ENCODE peak calls at places on chromosomes 12 and 14, in four cellular contexts. E is mesothelial cell of epicardium, A is Peyer's patch, D is IMR-90. G is an unnamed sample.

GRCh38 chr12:1695836-1696670 is 5.2 kb downstream of the ADIPOR2 start:
- DNase-seq in E (no peak), A (no peak), D (no peak), G (no peak)

GRCh38 chr14:38404100-38404541 is 148.2 kb upstream of the CLEC14A start:
- DNase-seq in E (no peak), A (no peak), D (peak; percentile 90), G (peak; percentile 81)

GRCh38 chr14:54207075-54207474 is 189.7 kb upstream of the CDKN3 start:
- DNase-seq in A (no peak), E (no peak), D (peak; percentile 42), G (no peak)

GRCh38 chr12:87779858-87780498 is 249.2 kb downstream of the C12orf50 start:
- DNase-seq in D (no peak), E (no peak), A (no peak), G (no peak)

GRCh38 chr12:59268295-59268809 is 327.5 kb upstream of the SLC16A7 start:
- DNase-seq in E (no peak), D (no peak), A (no peak), G (no peak)

GRCh38 chr12:9668141-9669018 is 1.1 kb upstream of the CLEC2D start:
- DNase-seq in E (no peak), A (no peak), D (peak; percentile 33), G (peak; percentile 56)

GRCh38 chr14:68032154-68032553 is 212.6 kb downstream of the RAD51B start:
- DNase-seq in D (no peak), A (no peak), E (no peak), G (no peak)

GRCh38 chr12:49049566-49050224 is 10.9 kb downstream of the KMT2D start:
- DNase-seq in A (no peak), D (peak; percentile 76), E (no peak), G (peak; percentile 68)

GRCh38 chr14:57008534-57008933 is 198.3 kb upstream of the OTX2 start:
- DNase-seq in D (no peak), E (no peak), A (no peak), G (no peak)

GRCh38 chr14:51369814-51370213 is 129.8 kb downstream of the TMX1 start:
- DNase-seq in A (no peak), D (no peak), E (no peak), G (no peak)
- TF ChIP-seq CTCF in A (peak; percentile 12), D (no peak), E (no peak), G (no peak)

DNA sequence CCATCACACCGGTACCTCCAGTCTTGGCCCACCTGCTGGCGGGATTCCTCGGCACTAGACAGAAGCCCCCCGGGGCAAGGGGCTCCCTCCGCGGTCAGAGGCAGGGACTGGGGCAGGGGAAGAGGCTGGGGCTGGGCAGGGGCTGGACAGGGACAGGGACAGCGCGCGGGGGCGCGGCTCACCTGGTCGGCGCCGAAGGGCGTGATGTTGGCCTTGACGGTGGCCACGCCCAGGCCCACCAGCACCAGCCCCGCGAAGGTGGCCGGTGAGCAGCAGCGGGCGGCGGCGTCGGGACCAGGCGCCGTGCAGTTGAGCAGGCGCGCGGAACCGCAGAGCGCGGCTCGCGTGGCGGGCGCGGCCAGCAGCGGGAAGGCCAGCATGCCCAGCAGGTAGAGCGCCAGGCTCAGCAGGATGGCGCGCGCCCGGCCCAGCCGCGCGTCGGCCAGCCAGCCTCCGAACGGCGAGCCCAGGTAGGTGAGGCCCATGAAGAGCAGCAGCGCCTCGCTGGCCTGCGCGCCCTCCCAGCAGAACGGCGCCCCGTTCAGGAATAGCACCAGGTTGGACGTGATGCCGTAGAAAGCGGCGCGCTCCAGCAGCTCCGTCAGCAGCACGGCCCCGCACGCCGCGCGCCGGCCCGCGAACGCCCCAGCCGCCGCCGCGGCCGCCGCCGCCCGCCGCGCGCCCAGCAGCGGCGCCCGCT is 392 bp downstream of the SLC15A4 start:
- DNase-seq in A (peak; percentile 59), E (peak; percentile 30), D (no peak), G (no peak)
- TF ChIP-seq CTCF in A (no peak), E (no peak), D (no peak), G (no peak)

DNA sequence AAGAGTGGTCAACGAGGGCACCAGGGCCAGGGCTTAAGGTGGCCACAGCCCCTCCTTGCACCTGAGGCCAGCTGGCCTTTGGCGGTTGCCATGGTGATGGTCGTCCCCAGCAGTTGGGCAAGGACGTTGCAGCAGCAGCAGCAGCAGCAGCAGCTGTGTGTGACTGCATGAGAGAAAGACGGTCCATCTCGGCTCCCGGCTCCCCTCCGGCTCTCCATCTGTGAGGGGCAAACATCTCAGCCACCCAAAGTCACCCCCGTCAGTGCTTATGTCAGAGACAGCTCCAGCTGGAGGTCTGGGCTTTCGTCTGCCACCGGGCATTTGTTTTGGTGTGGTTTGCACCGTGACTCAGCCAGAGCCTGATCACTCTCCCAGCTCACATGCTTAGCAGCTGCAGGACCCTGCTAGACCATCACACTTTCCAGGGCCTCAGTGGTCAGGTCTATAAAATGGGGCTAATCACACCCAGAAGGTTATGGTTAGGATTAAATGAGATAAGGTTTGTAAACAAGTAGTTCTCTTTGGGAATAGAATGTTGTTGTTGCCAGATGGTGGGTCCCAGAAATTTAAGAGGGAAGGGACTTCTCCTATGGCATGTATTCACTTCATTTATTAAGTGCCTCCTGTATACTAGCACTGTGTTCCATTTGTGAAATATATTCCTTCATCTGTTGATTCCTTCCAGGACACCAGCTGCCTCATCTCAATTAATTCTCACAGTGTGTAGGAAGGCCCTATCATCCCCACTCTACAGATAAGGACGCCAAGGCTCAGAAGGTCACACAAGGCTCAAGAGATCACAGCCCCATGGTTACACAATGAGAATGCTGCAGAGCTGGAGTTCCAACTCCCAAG is 212.6 kb upstream of the LHX5 start:
- DNase-seq in D (peak; percentile 33), E (no peak), A (no peak), G (no peak)
- TF ChIP-seq CTCF in D (no peak), E (no peak), A (no peak), G (no peak)

GRCh38 chr14:105480165-105480564 is 5.5 kb downstream of the CRIP2 start:
- DNase-seq in D (no peak), A (no peak), E (no peak), G (no peak)

GRCh38 chr14:105483300-105484068 is 3.2 kb upstream of the CRIP1 start:
- DNase-seq in D (no peak), E (no peak), A (no peak), G (no peak)

GRCh38 chr14:105480807-105481801 is 5.6 kb upstream of the CRIP1 start:
- DNase-seq in E (peak; percentile 80), A (peak; percentile 95), D (peak; percentile 81), G (peak; percentile 91)

GRCh38 chr14:105482486-105483110 is 4.1 kb upstream of the CRIP1 start:
- DNase-seq in D (no peak), A (no peak), E (no peak), G (no peak)

DNA sequence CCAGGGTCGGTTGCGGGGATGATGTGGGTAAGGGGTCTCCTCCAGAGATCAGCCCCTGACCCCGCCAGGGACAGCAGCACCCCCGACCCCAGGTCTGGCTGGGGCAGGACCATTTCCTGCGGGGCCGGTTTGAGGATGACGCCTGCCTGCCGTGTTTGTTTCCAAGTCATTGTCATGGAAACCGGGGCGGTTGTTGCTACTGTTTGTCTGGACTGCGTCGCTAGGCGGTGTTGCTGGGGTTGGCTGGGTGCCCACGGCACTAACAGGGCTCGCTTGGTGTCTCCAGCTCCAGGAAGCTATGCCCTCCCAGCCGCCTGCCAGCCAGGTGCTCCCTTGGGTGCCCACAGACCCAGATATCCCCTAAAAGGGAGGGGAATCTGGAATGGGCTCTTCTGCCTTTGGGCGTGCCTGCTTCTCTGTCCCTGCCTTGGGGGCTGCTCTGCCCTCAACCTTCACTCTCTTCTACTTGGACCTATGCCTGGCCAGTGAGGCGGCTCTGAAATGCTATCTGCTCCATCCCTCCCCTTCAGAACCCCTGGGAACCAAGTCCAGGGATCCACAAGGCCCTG is 4.7 kb upstream of the CRIP1 start:
- DNase-seq in A (peak; percentile 98), D (peak; percentile 95), E (peak; percentile 87), G (peak; percentile 99)
- TF ChIP-seq CTCF in A (no peak), D (peak; percentile 17), E (no peak), G (peak; percentile 4)

GRCh38 chr12:108850854-108851573 is 6.4 kb downstream of the SSH1 start:
- DNase-seq in A (peak; percentile 56), E (no peak), D (peak; percentile 91), G (peak; percentile 86)
- TF ChIP-seq CTCF in A (no peak), E (no peak), D (peak; percentile 40), G (peak; percentile 14)

GRCh38 chr14:102015045-102015685 is 50.8 kb downstream of the DYNC1H1 start:
- DNase-seq in A (no peak), E (no peak), D (peak; percentile 30), G (no peak)
- TF ChIP-seq CTCF in A (no peak), E (no peak), D (no peak), G (no peak)

DNA sequence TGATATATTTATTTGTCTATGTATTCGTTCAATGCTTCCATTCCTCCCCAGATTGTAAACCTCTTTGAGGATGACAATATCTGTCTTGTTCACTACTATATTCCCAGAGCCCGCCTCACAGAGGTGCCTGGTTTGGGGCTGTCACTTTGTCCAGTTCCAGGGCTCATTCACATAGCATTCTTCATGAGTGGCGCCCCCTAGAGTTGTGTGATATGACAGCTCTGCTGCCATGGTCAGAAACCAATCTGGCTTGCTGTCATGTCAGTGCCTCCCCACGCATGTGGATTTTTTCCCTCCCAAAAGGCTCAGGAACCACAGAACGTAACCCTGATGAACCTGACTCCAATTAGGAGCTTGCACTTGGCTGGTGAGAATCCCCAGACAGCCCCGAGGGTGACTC is 145.4 kb downstream of the PTPN11 start:
- DNase-seq in D (no peak), A (no peak), E (no peak), G (no peak)
- TF ChIP-seq CTCF in D (no peak), A (no peak), E (peak; percentile 18), G (no peak)

GRCh38 chr12:124680863-124681778 is 113.7 kb upstream of the NCOR2 start:
- DNase-seq in D (peak; percentile 95), E (no peak), A (no peak), G (peak; percentile 96)
- TF ChIP-seq CTCF in D (peak; percentile 51), E (no peak), A (peak; percentile 16), G (peak; percentile 51)

DNA sequence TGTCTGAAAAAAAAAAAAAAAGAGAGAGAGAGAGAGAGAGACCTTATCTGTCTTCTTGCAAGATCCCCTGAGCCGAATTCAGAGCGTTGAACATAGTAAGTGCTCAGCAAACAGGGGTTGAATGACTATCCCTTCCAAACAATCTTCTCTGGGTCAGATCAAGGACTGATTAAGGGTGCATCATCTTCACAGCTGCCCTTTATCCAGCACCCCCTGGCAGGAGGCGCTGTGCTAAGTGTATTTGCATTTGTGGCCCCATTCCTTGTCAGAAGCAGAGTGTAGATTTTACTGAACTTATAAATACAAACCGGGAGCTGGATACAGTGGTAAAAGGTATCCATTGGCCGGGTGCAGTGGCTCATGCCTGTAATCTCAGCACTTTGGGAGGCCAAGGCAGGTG is 8.8 kb upstream of the TRPV4 start:
- DNase-seq in A (no peak), E (no peak), D (no peak), G (no peak)
- TF ChIP-seq CTCF in A (no peak), E (no peak), D (peak; percentile 2), G (no peak)

GRCh38 chr12:401235-402126 is at the start of gene CCDC77:
- DNase-seq in D (peak; percentile 88), E (peak; percentile 76), A (peak; percentile 96), G (peak; percentile 94)
- TF ChIP-seq CTCF in D (peak; percentile 33), E (no peak), A (peak; percentile 9), G (peak; percentile 27)